ENCODE peak calls at places on chromosomes 12 and 14, in four cellular contexts. O is right lobe of liver, Q is NCI-H460, M is M059J. G is an unnamed sample.

GRCh38 chr14:75993567-75994041 is 8.0 kb downstream of the IFT43 start:
- DNase-seq in O (no peak), Q (no peak), M (no peak), G (no peak)

GRCh38 chr12:81005635-81006034 is 67.9 kb upstream of the LIN7A start:
- DNase-seq in O (no peak), Q (no peak), M (no peak), G (no peak)

GRCh38 chr12:95877622-95878021 is 18.9 kb downstream of the SNRPF start:
- DNase-seq in O (no peak), Q (no peak), M (peak), G (no peak)

GRCh38 chr12:39923364-39923763 is 182.5 kb downstream of the SLC2A13 start:
- DNase-seq in O (no peak), Q (no peak), M (no peak), G (no peak)

GRCh38 chr14:21098892-21099595 is 589 bp upstream of the ZNF219 start:
- DNase-seq in O (no peak), Q (no peak), M (no peak), G (no peak)

GRCh38 chr12:132275110-132275531 is 54.3 kb downstream of the GALNT9 start:
- DNase-seq in O (no peak), Q (peak), M (peak), G (no peak)

GRCh38 chr12:102095677-102096263 is 24.1 kb downstream of the NUP37 start:
- DNase-seq in O (no peak), Q (no peak), M (peak), G (no peak)

GRCh38 chr12:27158322-27158721 is 75.9 kb upstream of the C12orf71 start:
- DNase-seq in O (no peak), Q (no peak), M (no peak), G (no peak)

GRCh38 chr14:50766338-50766886 is 64.5 kb downstream of the NIN start:
- DNase-seq in O (no peak), Q (peak), M (peak), G (no peak)

GRCh38 chr12:57049890-57050289 is at the start of gene MYO1A:
- DNase-seq in O (no peak), Q (no peak), M (peak), G (no peak)

GRCh38 chr14:64998455-64998931 is 11.8 kb downstream of the FNTB start:
- DNase-seq in O (no peak), Q (no peak), M (peak), G (no peak)

GRCh38 chr12:12682284-12682683 is 13.7 kb downstream of the GPR19 start:
- DNase-seq in O (no peak), Q (no peak), M (no peak), G (no peak)

GRCh38 chr12:39459027-39459434 is 16.1 kb upstream of the KIF21A start:
- DNase-seq in O (no peak), Q (no peak), M (peak), G (no peak)

GRCh38 chr12:4164591-4165558 is 108.7 kb upstream of the CCND2 start:
- DNase-seq in O (peak), Q (no peak), M (peak), G (peak)

GRCh38 chr12:127284870-127285431 is 982.0 kb upstream of the TMEM132C start:
- DNase-seq in O (no peak), Q (no peak), M (peak), G (no peak)

GRCh38 chr12:32240833-32241232 is 134.2 kb downstream of the BICD1 start:
- DNase-seq in O (no peak), Q (no peak), M (peak), G (no peak)

GRCh38 chr12:131740626-131741025 is 29.7 kb downstream of the SFSWAP start:
- DNase-seq in O (no peak), Q (no peak), M (no peak), G (no peak)

GRCh38 chr12:11652351-11653040 is 3.0 kb downstream of the ETV6 start:
- DNase-seq in O (no peak), Q (no peak), M (peak), G (peak)

GRCh38 chr14:67749341-67750110 is 47.8 kb downstream of the RDH12 start:
- DNase-seq in O (no peak), Q (no peak), M (no peak), G (no peak)

GRCh38 chr12:9064815-9065606 is 50.7 kb downstream of the A2M start:
- DNase-seq in O (peak), Q (peak), M (peak), G (peak)

GRCh38 chr14:105333613-105334364 is 19.2 kb downstream of the PACS2 start:
- DNase-seq in O (peak), Q (no peak), M (no peak), G (no peak)

GRCh38 chr12:107318804-107319535 is 225.6 kb upstream of the CRY1 start:
- DNase-seq in O (peak), Q (no peak), M (peak), G (peak)

GRCh38 chr12:47251919-47252318 is 172.2 kb upstream of the AMIGO2 start:
- DNase-seq in O (no peak), Q (no peak), M (no peak), G (no peak)

GRCh38 chr12:110829308-110829707 is 17.5 kb upstream of the CCDC63 start:
- DNase-seq in O (no peak), Q (no peak), M (no peak), G (no peak)

GRCh38 chr12:63525831-63526230 is 142.5 kb downstream of the DPY19L2 start:
- DNase-seq in O (no peak), Q (no peak), M (peak), G (no peak)

GRCh38 chr12:48037267-48037915 is 33.1 kb upstream of the COL2A1 start:
- DNase-seq in O (no peak), Q (no peak), M (no peak), G (no peak)

GRCh38 chr12:94841171-94841570 is 162.3 kb downstream of the NDUFA12 start:
- DNase-seq in O (no peak), Q (no peak), M (no peak), G (no peak)

GRCh38 chr14:105844810-105845724 is 318.7 kb downstream of the TMEM121 start:
- DNase-seq in O (no peak), Q (no peak), M (no peak), G (no peak)

GRCh38 chr12:130747867-130748740 is 32.0 kb upstream of the RIMBP2 start:
- DNase-seq in O (peak), Q (peak), M (peak), G (peak)

GRCh38 chr12:169528-170360 is 44.2 kb downstream of the SLC6A12 start:
- DNase-seq in O (no peak), Q (no peak), M (no peak), G (no peak)

GRCh38 chr12:64181504-64182291 is 40.4 kb downstream of the KICS2 start:
- DNase-seq in O (no peak), Q (peak), M (peak), G (no peak)

GRCh38 chr14:65631040-65631439 is 218.5 kb downstream of the FUT8 start:
- DNase-seq in O (no peak), Q (no peak), M (no peak), G (no peak)

GRCh38 chr12:89075890-89076591 is 276.3 kb downstream of the DUSP6 start:
- DNase-seq in O (no peak), Q (no peak), M (no peak), G (no peak)

GRCh38 chr14:89360277-89360676 is 56.8 kb downstream of the FOXN3 start:
- DNase-seq in O (no peak), Q (no peak), M (no peak), G (no peak)

GRCh38 chr14:36767603-36768281 is 106.1 kb downstream of the PAX9 start:
- DNase-seq in O (no peak), Q (no peak), M (peak), G (no peak)

GRCh38 chr12:57522887-57523705 is 472 bp downstream of the MBD6 start:
- DNase-seq in O (peak), Q (no peak), M (peak), G (no peak)

GRCh38 chr14:27387458-27387857 is 789.6 kb upstream of the NOVA1 start:
- DNase-seq in O (no peak), Q (no peak), M (no peak), G (no peak)

GRCh38 chr12:49893753-49894752 is 9.6 kb downstream of the FAIM2 start:
- DNase-seq in O (no peak), Q (no peak), M (peak), G (peak)

G was measured in activated CD8-positive, alpha-beta T cell treated with anti-CD3 and anti-CD28 coated beads for 36 hours.